ENCODE peak calls at places on chromosomes 16 and 17, in four cellular contexts. J is right atrium auricular region, T is left ventricle myocardium inferior, S is OCI-LY7. E is an unnamed sample. For H3K4me1, the result is how much of the 10 kb centered on the place peaks cover.

GRCh38 chr17:49399995-49400394 is 14.7 kb downstream of the PHB1 start:
- DNase-seq in J (no peak), T (no peak), S (no peak), E (no peak)

GRCh38 chr16:1823821-1824220 is 2.8 kb downstream of the HAGH start:
- DNase-seq in J (no peak), T (peak), S (peak), E (no peak)

GRCh38 chr17:49090885-49091594 is 41.5 kb upstream of the B4GALNT2 start:
- DNase-seq in J (no peak), T (no peak), S (no peak), E (no peak)

GRCh38 chr17:21090889-21091618 is 35.7 kb upstream of the DHRS7B start:
- DNase-seq in J (no peak), T (no peak), S (no peak), E (no peak)

GRCh38 chr16:88857728-88858339 is 907 bp downstream of the TRAPPC2L start:
- DNase-seq in J (peak), T (peak), S (peak), E (no peak)

GRCh38 chr16:4390266-4391260 is 18.9 kb downstream of the VASN start:
- DNase-seq in J (no peak), T (no peak), S (no peak), E (no peak)

GRCh38 chr16:397736-398332 is 835 bp downstream of the NME4 start:
- DNase-seq in J (peak), T (peak), S (peak), E (no peak)

GRCh38 chr17:75084039-75084660 is 3.6 kb upstream of the SLC16A5 start:
- DNase-seq in J (no peak), T (no peak), S (no peak), E (no peak)

GRCh38 chr17:49071106-49071505 is 61.5 kb upstream of the B4GALNT2 start:
- DNase-seq in J (no peak), T (no peak), S (no peak), E (no peak)

GRCh38 chr17:55269894-55270293 is 5.1 kb downstream of the HLF start:
- DNase-seq in J (no peak), T (no peak), S (no peak), E (no peak)

GRCh38 chr17:55267777-55268648 is 3.3 kb downstream of the HLF start:
- DNase-seq in J (no peak), T (no peak), S (no peak), E (no peak)

GRCh38 chr17:55266958-55267688 is 2.4 kb downstream of the HLF start:
- DNase-seq in J (no peak), T (no peak), S (no peak), E (no peak)

GRCh38 chr17:55271223-55271571 is 6.4 kb downstream of the HLF start:
- DNase-seq in J (no peak), T (no peak), S (no peak), E (no peak)

DNA sequence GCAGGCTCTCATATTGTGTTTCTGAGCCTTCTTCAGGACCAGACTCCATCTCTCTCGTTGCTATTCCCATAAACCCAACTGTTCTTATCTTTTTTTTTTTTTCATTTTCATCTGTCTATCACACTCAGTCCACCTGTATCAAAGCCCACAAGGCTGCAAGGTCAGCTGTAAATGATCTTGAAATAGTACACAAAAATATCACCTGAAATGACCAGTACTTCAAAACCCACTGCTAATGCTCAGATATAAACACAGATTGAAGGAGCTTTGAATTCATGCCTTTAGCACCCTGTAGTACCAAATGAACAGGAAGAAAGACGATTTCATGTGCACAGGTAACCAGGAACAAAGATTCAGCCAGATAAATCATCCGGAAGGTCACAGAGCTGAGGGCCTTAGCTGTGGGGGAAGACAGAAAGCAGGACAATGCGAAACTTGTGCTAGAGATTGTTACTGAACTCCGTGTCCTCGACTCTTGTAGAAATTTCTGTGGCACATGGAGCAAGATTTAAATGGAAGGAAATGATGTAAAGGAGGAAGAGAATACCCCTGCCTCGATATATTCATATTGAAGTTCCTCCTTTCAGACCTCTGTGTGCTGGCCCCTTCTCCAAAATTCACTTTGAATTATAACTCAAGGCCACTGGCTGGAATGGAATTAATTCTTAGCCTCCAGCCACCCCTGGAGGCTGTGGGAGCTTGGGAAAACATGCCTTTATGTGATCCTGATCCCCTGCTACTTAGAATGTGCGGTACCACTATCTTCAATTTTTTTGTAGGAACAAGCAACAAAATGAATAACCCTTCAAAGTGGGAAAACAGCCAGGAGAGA is 4.1 kb downstream of the HLF start:
- DNase-seq in J (no peak), T (no peak), S (no peak), E (no peak)
- H3K4me3 ChIP-seq in J (no peak), T (peak), S (no peak), E (peak)

GRCh38 chr16:29814592-29814991 is 1.4 kb upstream of the PAGR1 start:
- DNase-seq in J (no peak), T (no peak), S (no peak), E (no peak)
- H3K27ac ChIP-seq in J (no peak), T (peak), S (peak), E (peak)

GRCh38 chr17:40556198-40556661 is 9.0 kb downstream of the CCR7 start:
- DNase-seq in J (no peak), T (no peak), S (no peak), E (no peak)
- H3K4me1 ChIP-seq in J (half or more), T (half or more), S (under half), E (under half)

DNA sequence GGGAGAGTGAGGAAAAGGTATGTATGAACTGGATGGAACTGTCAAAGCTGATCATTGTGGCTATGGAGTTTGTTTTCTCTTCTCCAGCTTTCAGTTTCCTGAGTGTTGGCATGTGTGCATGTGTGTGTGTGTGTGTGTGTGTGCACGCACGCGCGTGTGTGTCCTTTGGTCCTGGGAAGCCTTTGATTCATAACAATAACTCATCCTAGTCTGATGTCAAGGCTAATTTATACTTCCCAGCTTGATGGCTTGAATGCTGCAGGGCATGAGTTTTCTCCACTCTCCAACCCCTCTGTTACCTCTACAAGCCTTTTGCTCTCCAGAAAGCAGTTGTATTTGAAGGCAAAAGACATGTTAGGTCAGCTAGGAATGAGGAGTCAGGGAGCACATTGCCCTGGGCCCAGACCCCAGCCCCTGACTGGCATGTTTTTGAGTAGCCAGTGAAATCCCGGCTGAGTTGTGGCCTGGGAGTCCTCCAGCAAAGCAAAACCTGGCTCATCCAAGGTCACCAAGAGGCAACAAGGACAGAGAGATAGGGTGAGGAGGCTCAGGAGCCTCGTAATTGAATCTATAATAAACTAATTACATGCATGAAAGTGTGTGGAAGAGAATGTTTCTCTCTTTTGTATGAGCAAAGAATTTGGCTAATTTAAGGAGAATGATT is 8.9 kb upstream of the CDC42EP4 start:
- DNase-seq in J (no peak), T (no peak), S (no peak), E (no peak)
- H3K4me3 ChIP-seq in J (no peak), T (no peak), S (no peak), E (no peak)

GRCh38 chr17:2893422-2893914 is 97.2 kb downstream of the RAP1GAP2 start:
- DNase-seq in J (no peak), T (no peak), S (no peak), E (no peak)
- H3K27ac ChIP-seq in J (no peak), T (no peak), S (no peak), E (no peak)

GRCh38 chr17:50728112-50728429 is 8.7 kb downstream of the LUC7L3 start:
- DNase-seq in J (no peak), T (no peak), S (no peak), E (no peak)
- H3K4me1 ChIP-seq in J (half or more), T (half or more), S (under half), E (half or more)

GRCh38 chr17:41667280-41668008 is 21.2 kb upstream of the EIF1 start:
- DNase-seq in J (no peak), T (no peak), S (no peak), E (no peak)
- H3K4me3 ChIP-seq in J (peak), T (peak), S (peak), E (no peak)

DNA sequence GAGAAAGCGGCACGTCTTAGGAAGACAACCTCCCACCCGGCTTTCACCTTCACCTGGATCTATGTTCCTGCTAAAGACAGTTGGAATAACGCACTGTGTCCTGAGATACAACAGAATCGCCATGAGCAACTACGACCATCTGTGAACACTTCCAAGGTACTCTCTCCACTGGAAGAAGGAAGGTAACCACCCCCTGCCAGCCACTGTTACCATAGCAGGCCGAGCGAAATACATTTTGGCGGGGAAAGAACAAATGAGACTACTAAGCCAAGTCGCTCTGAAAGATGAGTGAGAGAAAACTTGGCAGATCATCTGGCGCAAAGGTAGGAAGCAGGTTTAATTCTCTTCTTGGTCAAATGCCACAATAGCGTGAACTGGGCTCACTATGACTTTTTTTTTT is 9.8 kb downstream of the CRK start:
- DNase-seq in J (no peak), T (no peak), S (no peak), E (no peak)
- H3K27ac ChIP-seq in J (no peak), T (peak), S (no peak), E (no peak)

E was measured in thoracic aorta.